ENCODE peak calls at places on chromosomes 3 and 15, in eight cellular contexts. D, O, N, Q, H, T, Y and X are unnamed samples.

GRCh38 chr3:25372167-25372566 is 55.9 kb upstream of the RARB start:
- DNase-seq in D (no peak), O (no peak), N (no peak), Q (no peak), H (no peak), T (no peak), Y (no peak), X (no peak)

GRCh38 chr15:69088300-69088965 is 72.0 kb upstream of the GLCE start:
- DNase-seq in D (no peak), O (no peak), N (no peak), Q (no peak), H (no peak), T (no peak), Y (no peak), X (no peak)

GRCh38 chr15:71084264-71084663 is 31.0 kb upstream of the THSD4 start:
- DNase-seq in D (no peak), O (no peak), N (no peak), Q (no peak), H (no peak), T (no peak), Y (no peak), X (no peak)

GRCh38 chr3:57227204-57227929 is at the start of gene APPL1:
- DNase-seq in D (peak; percentile 51), O (peak; percentile 95), N (peak; percentile 97), Q (peak; percentile 91), H (peak; percentile 81), T (peak; percentile 79), Y (peak; percentile 81), X (peak; percentile 98)

GRCh38 chr15:89057506-89058133 is 30.6 kb upstream of the ABHD2 start:
- DNase-seq in D (no peak), O (peak; percentile 79), N (peak; percentile 89), Q (peak; percentile 61), H (peak; percentile 72), T (no peak), Y (peak; percentile 61), X (peak; percentile 44)

GRCh38 chr3:195549931-195550519 is 6.9 kb upstream of the PPP1R2 start:
- DNase-seq in D (no peak), O (peak; percentile 73), N (no peak), Q (peak; percentile 51), H (peak; percentile 76), T (no peak), Y (no peak), X (no peak)

GRCh38 chr3:47010910-47011309 is 31.4 kb downstream of the NBEAL2 start:
- DNase-seq in D (no peak), O (no peak), N (no peak), Q (no peak), H (no peak), T (no peak), Y (no peak), X (no peak)

GRCh38 chr3:126798521-126798920 is 94.5 kb downstream of the CHCHD6 start:
- DNase-seq in D (no peak), O (no peak), N (no peak), Q (no peak), H (no peak), T (no peak), Y (no peak), X (no peak)